ENCODE peak calls at places on chromosome 22, in eight cellular contexts. S is adrenal gland, C is heart right ventricle, F is breast epithelium, U is body of pancreas, D is sigmoid colon, G is trophoblast cell, R is lung. N is an unnamed sample.

GRCh38 chr22:37967147-37967546 is 13.6 kb downstream of the POLR2F start:
- DNase-seq in D (no peak), C (no peak), F (no peak), R (no peak), G (no peak), S (no peak), U (no peak), N (no peak)

GRCh38 chr22:41939981-41940852 is 6.7 kb downstream of the CENPM start:
- DNase-seq in G (no peak), C (no peak), F (peak; percentile 80), D (no peak), R (peak; percentile 39), S (no peak), U (peak; percentile 53), N (peak; percentile 68)

GRCh38 chr22:25368271-25368670 is 148.8 kb downstream of the CRYBB2 start:
- DNase-seq in U (no peak), F (no peak), D (no peak), S (peak; percentile 63), G (no peak), R (no peak), C (no peak), N (no peak)

GRCh38 chr22:42800731-42801536 is 56.1 kb downstream of the ARFGAP3 start:
- DNase-seq in D (no peak), C (no peak), G (no peak), R (no peak), U (no peak), F (no peak), S (peak; percentile 19), N (no peak)

GRCh38 chr22:41092847-41093371 is 517 bp downstream of the EP300 start:
- DNase-seq in U (peak; percentile 46), G (peak; percentile 72), R (peak; percentile 38), D (no peak), S (peak; percentile 58), F (no peak), C (no peak), N (peak; percentile 19)

GRCh38 chr22:27100323-27100722 is 442.9 kb downstream of the MIAT start:
- DNase-seq in U (no peak), D (no peak), F (no peak), R (no peak), S (no peak), G (no peak), C (peak; percentile 10), N (no peak)

GRCh38 chr22:19795617-19796008 is 35.0 kb downstream of the TBX1 start:
- DNase-seq in G (no peak), C (no peak), R (no peak), D (no peak), U (no peak), F (no peak), S (no peak), N (no peak)

GRCh38 chr22:47072642-47072967 is 310.2 kb downstream of the TBC1D22A start:
- DNase-seq in R (no peak), F (no peak), U (no peak), G (peak; percentile 56), C (no peak), S (no peak), D (no peak), N (no peak)

GRCh38 chr22:40210814-40211213 is 33.1 kb downstream of the TNRC6B start:
- DNase-seq in C (no peak), D (no peak), F (no peak), R (no peak), G (no peak), S (no peak), U (no peak), N (no peak)

GRCh38 chr22:23068096-23068831 is 2.1 kb upstream of the GNAZ start:
- DNase-seq in C (no peak), G (no peak), F (no peak), R (no peak), S (peak; percentile 23), U (peak; percentile 1), D (peak; percentile 57), N (no peak)

GRCh38 chr22:28883657-28883916 is 215 bp downstream of the ZNRF3 start:
- DNase-seq in U (no peak), G (no peak), D (no peak), R (no peak), F (no peak), S (no peak), C (no peak), N (no peak)
- H3K4me3 ChIP-seq in U (no peak overlapping the region), G (peak overlapping the region; percentile 93), D (peak overlapping the region; percentile 49), R (peak overlapping the region; percentile 73), F (peak overlapping the region; percentile 66), S (no peak overlapping the region), C (peak overlapping the region; percentile 49), N (peak overlapping the region; percentile 71)

DNA sequence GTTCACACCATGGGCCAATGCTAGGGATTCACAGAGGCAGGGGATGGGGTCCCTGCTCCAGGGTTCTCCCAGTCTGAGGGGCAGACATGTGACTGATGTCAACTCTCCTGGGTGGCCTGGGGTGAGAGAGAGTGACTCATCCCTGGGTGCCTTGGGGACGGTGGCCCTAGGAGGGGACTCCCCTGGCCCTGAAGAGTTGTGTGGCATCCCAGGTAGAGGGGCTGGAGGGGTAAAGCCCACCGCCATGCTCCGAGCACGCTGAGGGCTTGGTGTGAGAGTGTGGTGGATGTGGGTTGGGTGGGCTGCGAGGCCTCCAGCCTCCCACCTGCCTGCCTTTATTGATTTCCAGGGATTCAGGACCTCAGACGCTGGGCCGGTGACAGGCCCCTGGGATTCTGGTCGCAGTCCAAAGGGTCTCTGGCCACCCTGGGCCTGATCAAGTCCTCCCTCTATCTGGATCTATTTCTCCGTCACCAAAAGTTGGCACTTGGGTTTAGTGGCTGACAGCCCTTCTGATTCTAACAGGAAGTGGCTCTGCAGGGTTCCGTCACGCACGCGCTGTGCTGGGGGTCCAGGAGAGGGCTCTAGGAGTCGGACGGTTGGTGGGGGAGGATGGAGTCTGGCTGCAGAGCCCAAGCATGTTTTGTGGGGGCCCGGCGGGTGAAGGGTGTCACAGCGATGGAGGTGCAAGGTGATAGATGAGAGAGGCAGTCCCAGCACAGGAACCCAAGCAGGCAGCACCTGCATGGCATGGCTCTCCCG is 27.3 kb upstream of the WNT7B start:
- DNase-seq in U (no peak), S (no peak), G (no peak), F (no peak), D (peak; percentile 66), R (no peak), C (no peak), N (no peak)
- H3K27ac ChIP-seq in U (no peak overlapping the region), S (peak overlapping the region; percentile 89), G (no peak overlapping the region), F (no peak overlapping the region), D (no peak overlapping the region), R (no peak overlapping the region), C (no peak overlapping the region), N (no peak overlapping the region)

DNA sequence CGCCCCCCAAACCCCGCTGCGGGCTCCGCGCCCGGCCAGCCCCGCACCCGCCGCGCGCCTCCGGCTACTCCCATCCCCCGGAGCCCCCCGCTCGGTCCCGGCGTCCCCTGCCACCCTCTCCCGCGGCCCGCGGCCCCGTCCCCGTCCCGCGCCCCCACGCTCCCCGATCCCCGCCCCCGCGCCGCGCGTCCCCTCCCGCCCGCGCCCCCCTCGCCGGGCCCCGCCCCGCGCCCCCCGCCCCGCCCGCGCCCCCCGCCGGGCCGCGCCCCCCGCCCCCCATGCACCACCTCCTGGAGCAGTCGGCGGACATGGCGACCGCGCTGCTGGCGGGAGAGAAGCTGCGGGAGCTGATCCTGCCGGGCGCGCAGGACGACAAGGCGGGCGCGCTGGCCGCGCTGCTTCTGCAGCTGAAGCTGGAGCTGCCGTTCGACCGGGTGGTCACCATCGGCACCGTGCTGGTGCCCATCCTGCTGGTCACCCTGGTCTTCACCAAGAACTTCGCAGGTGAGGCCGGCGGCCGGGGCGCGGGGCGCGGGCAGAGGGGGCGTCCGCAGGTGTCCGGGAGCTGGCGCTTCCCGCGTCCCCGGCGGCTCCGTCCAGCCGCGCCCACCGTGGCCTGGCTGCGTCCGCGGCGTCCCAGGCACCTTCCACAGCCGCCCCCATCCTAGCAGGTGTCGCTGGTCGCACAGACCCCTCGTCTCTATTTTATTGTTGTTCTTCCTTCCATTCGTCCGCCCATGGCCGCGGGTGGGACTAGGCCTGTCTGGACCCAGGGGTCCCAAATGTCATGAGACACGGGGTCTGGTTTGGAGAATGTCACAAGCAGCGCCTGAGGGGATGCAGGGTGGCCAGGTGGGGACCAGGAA is at the start of gene PANX2:
- DNase-seq in S (no peak), G (peak; percentile 20), R (no peak), D (no peak), F (no peak), C (no peak), U (no peak), N (no peak)
- H3K4me3 ChIP-seq in S (no peak within 1 kb of the TSS), G (peak within 1 kb of the TSS; percentile 65), R (peak within 1 kb of the TSS; percentile 44), D (no peak within 1 kb of the TSS), F (peak within 1 kb of the TSS; percentile 88), C (peak within 1 kb of the TSS; percentile 32), U (no peak within 1 kb of the TSS), N (peak within 1 kb of the TSS; percentile 86)

GRCh38 chr22:49824936-49825335 is 2.7 kb downstream of the BRD1 start:
- DNase-seq in R (no peak), F (no peak), C (no peak), U (no peak), G (no peak), S (no peak), D (no peak), N (no peak)

GRCh38 chr22:49823289-49824045 is 4.2 kb downstream of the BRD1 start:
- DNase-seq in G (no peak), R (no peak), F (no peak), U (no peak), S (no peak), C (no peak), D (no peak), N (no peak)

GRCh38 chr22:49817359-49817758 is 10.3 kb downstream of the BRD1 start:
- DNase-seq in D (no peak), R (no peak), G (no peak), S (no peak), U (no peak), C (no peak), F (no peak), N (no peak)

GRCh38 chr22:49824185-49824925 is 3.3 kb downstream of the BRD1 start:
- DNase-seq in G (no peak), F (no peak), C (no peak), U (no peak), D (no peak), S (no peak), R (no peak), N (no peak)

GRCh38 chr22:49820984-49821383 is 6.7 kb downstream of the BRD1 start:
- DNase-seq in D (no peak), F (no peak), C (no peak), U (no peak), G (no peak), R (no peak), S (no peak), N (no peak)
- H3K27ac ChIP-seq in D (peak overlapping the region; percentile 52), F (no peak overlapping the region), C (no peak overlapping the region), U (no peak overlapping the region), G (no peak overlapping the region), R (no peak overlapping the region), S (no peak overlapping the region), N (no peak overlapping the region)